ENCODE peak calls at places on chromosome 16, in four cellular contexts. One of them, this sample, is unnamed.

GRCh38 chr16:68395167-68395786 is 53.0 kb downstream of the SMPD3 start:
- DNase-seq in K562: no peak
- DNase-seq in H1: no peak
- DNase-seq in HepG2: no peak
- DNase-seq in this sample: no peak

GRCh38 chr16:2474877-2475412 is at the start of gene TBC1D24:
- DNase-seq in H1: no peak
- DNase-seq in K562: peak; percentile 97
- DNase-seq in HepG2: peak; percentile 67
- DNase-seq in this sample: peak; percentile 78

GRCh38 chr16:2692948-2693651 is 10.8 kb downstream of the KCTD5 start:
- DNase-seq in K562: no peak
- DNase-seq in HepG2: no peak
- DNase-seq in H1: no peak
- DNase-seq in this sample: no peak

GRCh38 chr16:50666658-50667496 is 14.2 kb downstream of the SNX20 start:
- DNase-seq in K562: no peak
- DNase-seq in HepG2: no peak
- DNase-seq in H1: no peak
- DNase-seq in this sample: no peak

GRCh38 chr16:47132310-47132709 is 11.4 kb downstream of the NETO2 start:
- DNase-seq in H1: no peak
- DNase-seq in HepG2: no peak
- DNase-seq in K562: no peak
- DNase-seq in this sample: no peak

GRCh38 chr16:24013054-24013636 is 177.4 kb downstream of the PRKCB start:
- DNase-seq in K562: no peak
- DNase-seq in HepG2: no peak
- DNase-seq in H1: no peak
- DNase-seq in this sample: no peak

GRCh38 chr16:19831678-19832077 is 53.0 kb downstream of the GPRC5B start:
- DNase-seq in H1: no peak
- DNase-seq in HepG2: no peak
- DNase-seq in K562: no peak
- DNase-seq in this sample: peak; percentile 24

GRCh38 chr16:87284183-87284582 is 33.0 kb downstream of the C16orf95 start:
- DNase-seq in H1: no peak
- DNase-seq in K562: no peak
- DNase-seq in HepG2: no peak
- DNase-seq in this sample: no peak

GRCh38 chr16:53768167-53768566 is 64.2 kb downstream of the FTO start:
- DNase-seq in HepG2: no peak
- DNase-seq in H1: no peak
- DNase-seq in K562: no peak
- DNase-seq in this sample: no peak

GRCh38 chr16:53768593-53768992 is 64.6 kb downstream of the FTO start:
- DNase-seq in K562: no peak
- DNase-seq in HepG2: no peak
- DNase-seq in H1: no peak
- DNase-seq in this sample: peak; percentile 39

GRCh38 chr16:65120811-65121721 is 797 bp downstream of the CDH11 start:
- DNase-seq in H1: no peak
- DNase-seq in HepG2: no peak
- DNase-seq in K562: no peak
- DNase-seq in this sample: no peak

GRCh38 chr16:67936124-67936875 is at the start of gene PSMB10:
- DNase-seq in K562: peak; percentile 62
- DNase-seq in H1: no peak
- DNase-seq in HepG2: peak; percentile 51
- DNase-seq in this sample: no peak

GRCh38 chr16:4944333-4945281 is 7.7 kb upstream of the PPL start:
- DNase-seq in HepG2: peak; percentile 98
- DNase-seq in K562: peak; percentile 54
- DNase-seq in H1: no peak
- DNase-seq in this sample: peak; percentile 89

GRCh38 chr16:51701025-51701424 is 550.0 kb upstream of the SALL1 start:
- DNase-seq in H1: no peak
- DNase-seq in K562: no peak
- DNase-seq in HepG2: no peak
- DNase-seq in this sample: no peak

GRCh38 chr16:12811441-12812198 is 7.9 kb upstream of the CPPED1 start:
- DNase-seq in H1: no peak
- DNase-seq in K562: no peak
- DNase-seq in HepG2: no peak
- DNase-seq in this sample: no peak

GRCh38 chr16:70800306-70800705 is 652 bp downstream of the VAC14 start:
- DNase-seq in H1: no peak
- DNase-seq in K562: no peak
- DNase-seq in HepG2: no peak
- DNase-seq in this sample: no peak

GRCh38 chr16:67430504-67431076 is 331 bp upstream of the HSD11B2 start:
- DNase-seq in HepG2: peak; percentile 77
- DNase-seq in H1: no peak
- DNase-seq in K562: peak; percentile 89
- DNase-seq in this sample: no peak

GRCh38 chr16:83803811-83804210 is 4.0 kb upstream of the HSBP1 start:
- DNase-seq in HepG2: no peak
- DNase-seq in H1: no peak
- DNase-seq in K562: no peak
- DNase-seq in this sample: no peak

GRCh38 chr16:71854369-71854948 is 8.7 kb downstream of the ATXN1L start:
- DNase-seq in HepG2: no peak
- DNase-seq in H1: no peak
- DNase-seq in K562: no peak
- DNase-seq in this sample: no peak

GRCh38 chr16:86176462-86176861 is 277.5 kb downstream of the IRF8 start:
- DNase-seq in HepG2: no peak
- DNase-seq in H1: no peak
- DNase-seq in K562: no peak
- DNase-seq in this sample: no peak

GRCh38 chr16:86575754-86576557 is 2.4 kb upstream of the FOXL1 start:
- DNase-seq in HepG2: peak; percentile 63
- DNase-seq in K562: peak; percentile 95
- DNase-seq in H1: no peak
- DNase-seq in this sample: peak; percentile 67

GRCh38 chr16:2466667-2467300 is 4.3 kb upstream of the NTN3 start:
- DNase-seq in H1: no peak
- DNase-seq in K562: no peak
- DNase-seq in HepG2: no peak
- DNase-seq in this sample: no peak

GRCh38 chr16:30731411-30731810 is 16.8 kb upstream of the PHKG2 start:
- DNase-seq in H1: no peak
- DNase-seq in HepG2: no peak
- DNase-seq in K562: no peak
- DNase-seq in this sample: no peak

GRCh38 chr16:84347161-84347560 is 21.2 kb upstream of the ATP2C2 start:
- DNase-seq in H1: no peak
- DNase-seq in K562: no peak
- DNase-seq in HepG2: no peak
- DNase-seq in this sample: no peak

GRCh38 chr16:75099738-75100615 is 16.6 kb downstream of the LDHD start:
- DNase-seq in H1: no peak
- DNase-seq in K562: no peak
- DNase-seq in HepG2: no peak
- DNase-seq in this sample: no peak

GRCh38 chr16:86349338-86349900 is 160.9 kb upstream of the FOXF1 start:
- DNase-seq in K562: no peak
- DNase-seq in H1: no peak
- DNase-seq in HepG2: no peak
- DNase-seq in this sample: no peak

GRCh38 chr16:15742716-15743115 is 92.7 kb downstream of the NDE1 start:
- DNase-seq in HepG2: peak; percentile 63
- DNase-seq in K562: no peak
- DNase-seq in H1: no peak
- DNase-seq in this sample: no peak

GRCh38 chr16:54171855-54172537 is 114.6 kb downstream of the IRX3 start:
- DNase-seq in K562: no peak
- DNase-seq in HepG2: peak; percentile 46
- DNase-seq in H1: no peak
- DNase-seq in this sample: no peak

GRCh38 chr16:27112093-27112811 is 45.5 kb downstream of the C16orf82 start:
- DNase-seq in K562: no peak
- DNase-seq in HepG2: no peak
- DNase-seq in H1: no peak
- DNase-seq in this sample: no peak

GRCh38 chr16:69166221-69166833 is 20.6 kb upstream of the SNTB2 start:
- DNase-seq in HepG2: no peak
- DNase-seq in H1: no peak
- DNase-seq in K562: no peak
- DNase-seq in this sample: no peak

GRCh38 chr16:8848939-8849391 is 19.8 kb downstream of the CARHSP1 start:
- DNase-seq in H1: no peak
- DNase-seq in K562: no peak
- DNase-seq in HepG2: no peak
- DNase-seq in this sample: peak; percentile 56

GRCh38 chr16:16083421-16084156 is 134.2 kb downstream of the ABCC1 start:
- DNase-seq in HepG2: peak; percentile 61
- DNase-seq in H1: no peak
- DNase-seq in K562: peak; percentile 59
- DNase-seq in this sample: peak; percentile 85

GRCh38 chr16:13269359-13269758 is 368.0 kb downstream of the SHISA9 start:
- DNase-seq in HepG2: no peak
- DNase-seq in K562: no peak
- DNase-seq in H1: no peak
- DNase-seq in this sample: no peak

GRCh38 chr16:19874816-19875546 is 9.7 kb downstream of the GPRC5B start:
- DNase-seq in HepG2: no peak
- DNase-seq in K562: no peak
- DNase-seq in H1: no peak
- DNase-seq in this sample: no peak

GRCh38 chr16:72679856-72680255 is 368.1 kb downstream of the ZFHX3 start:
- DNase-seq in K562: no peak
- DNase-seq in H1: no peak
- DNase-seq in HepG2: no peak
- DNase-seq in this sample: no peak

GRCh38 chr16:63581560-63581959 is 1540.3 kb downstream of the CDH11 start:
- DNase-seq in HepG2: no peak
- DNase-seq in H1: no peak
- DNase-seq in K562: no peak
- DNase-seq in this sample: no peak

GRCh38 chr16:74743668-74744299 is 30.8 kb downstream of the FA2H start:
- DNase-seq in HepG2: peak; percentile 52
- DNase-seq in H1: no peak
- DNase-seq in K562: peak; percentile 87
- DNase-seq in this sample: peak; percentile 98

DNA sequence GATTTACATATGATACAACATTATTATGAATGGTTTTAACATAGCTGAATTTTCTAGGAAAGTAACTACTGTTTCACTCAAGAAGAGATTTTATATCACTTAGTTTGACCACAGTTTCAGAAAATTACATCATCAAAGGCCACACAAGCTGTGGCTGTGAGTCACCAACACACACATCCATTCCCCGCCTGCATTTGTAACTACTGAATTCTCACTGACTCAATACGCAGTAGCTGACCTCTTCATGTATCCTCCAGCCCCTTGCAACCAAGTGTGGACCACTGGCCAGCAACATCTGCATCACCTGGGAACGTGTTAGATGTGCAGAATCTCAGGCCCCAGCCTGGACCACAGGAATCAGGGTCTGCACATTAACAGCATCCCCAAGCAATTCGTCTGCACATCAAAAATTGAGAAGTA is 197.6 kb downstream of the XYLT1 start:
- DNase-seq in H1: no peak
- DNase-seq in K562: no peak
- DNase-seq in HepG2: peak; percentile 35
- DNase-seq in this sample: peak; percentile 48
- TF ChIP-seq RNF2 in H1: no peak
- TF ChIP-seq RNF2 in K562: no peak
- TF ChIP-seq RNF2 in HepG2: no peak
- TF ChIP-seq RNF2 in this sample: no peak

GRCh38 chr16:11225677-11226549 is 30.1 kb downstream of the SOCS1 start:
- DNase-seq in K562: no peak
- DNase-seq in HepG2: no peak
- DNase-seq in H1: no peak
- DNase-seq in this sample: no peak

GRCh38 chr16:11229432-11229831 is 26.6 kb downstream of the SOCS1 start:
- DNase-seq in K562: no peak
- DNase-seq in HepG2: no peak
- DNase-seq in H1: no peak
- DNase-seq in this sample: no peak

GRCh38 chr16:11229906-11230305 is 26.1 kb downstream of the SOCS1 start:
- DNase-seq in HepG2: no peak
- DNase-seq in H1: no peak
- DNase-seq in K562: no peak
- DNase-seq in this sample: no peak

GRCh38 chr16:11224096-11224893 is 31.7 kb downstream of the SOCS1 start:
- DNase-seq in HepG2: peak; percentile 55
- DNase-seq in K562: peak; percentile 90
- DNase-seq in H1: no peak
- DNase-seq in this sample: no peak

GRCh38 chr16:11224894-11225676 is 30.9 kb downstream of the SOCS1 start:
- DNase-seq in K562: no peak
- DNase-seq in HepG2: no peak
- DNase-seq in H1: no peak
- DNase-seq in this sample: no peak
- TF ChIP-seq RNF2 in K562: no peak
- TF ChIP-seq RNF2 in HepG2: no peak
- TF ChIP-seq RNF2 in H1: no peak
- TF ChIP-seq RNF2 in this sample: no peak

GRCh38 chr16:1291576-1291974 is 17.9 kb upstream of the UBE2I start:
- DNase-seq in K562: no peak
- DNase-seq in HepG2: no peak
- DNase-seq in H1: no peak
- DNase-seq in this sample: no peak
- TF ChIP-seq RNF2 in K562: no peak
- TF ChIP-seq RNF2 in HepG2: no peak
- TF ChIP-seq RNF2 in H1: no peak
- TF ChIP-seq RNF2 in this sample: no peak

GRCh38 chr16:77353587-77354263 is 81.1 kb downstream of the ADAMTS18 start:
- DNase-seq in H1: no peak
- DNase-seq in K562: no peak
- DNase-seq in HepG2: no peak
- DNase-seq in this sample: peak; percentile 73
- TF ChIP-seq RNF2 in H1: no peak
- TF ChIP-seq RNF2 in K562: no peak
- TF ChIP-seq RNF2 in HepG2: no peak
- TF ChIP-seq RNF2 in this sample: no peak

DNA sequence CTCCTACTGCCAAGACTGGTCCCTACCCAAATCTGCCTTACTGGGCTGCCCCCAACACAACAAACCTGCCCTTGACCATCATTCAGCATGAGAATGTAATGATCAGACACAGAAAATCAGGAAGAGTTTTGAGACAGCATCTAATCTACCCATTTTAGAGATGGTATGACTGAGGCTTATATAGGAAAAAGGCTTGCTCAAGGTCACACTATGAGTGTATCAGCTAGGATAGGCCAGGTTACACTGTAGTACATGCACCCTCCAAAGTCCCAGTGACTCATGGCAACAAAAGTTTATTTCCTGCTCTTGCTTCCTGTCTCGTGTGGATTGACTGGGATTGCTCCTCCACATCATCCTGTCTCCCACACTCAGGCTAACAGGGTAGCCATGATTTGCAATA is 27.9 kb downstream of the NLRC5 start:
- DNase-seq in H1: no peak
- DNase-seq in HepG2: no peak
- DNase-seq in K562: no peak
- DNase-seq in this sample: peak; percentile 25
- TF ChIP-seq RNF2 in H1: no peak
- TF ChIP-seq RNF2 in HepG2: no peak
- TF ChIP-seq RNF2 in K562: no peak
- TF ChIP-seq RNF2 in this sample: no peak

GRCh38 chr16:88713568-88714419 is 7.5 kb downstream of the CTU2 start:
- DNase-seq in H1: no peak
- DNase-seq in K562: no peak
- DNase-seq in HepG2: no peak
- DNase-seq in this sample: no peak
- TF ChIP-seq RNF2 in H1: no peak
- TF ChIP-seq RNF2 in K562: no peak
- TF ChIP-seq RNF2 in HepG2: no peak
- TF ChIP-seq RNF2 in this sample: no peak